ENCODE peak calls at places on chromosomes 13 and 19, in seven cellular contexts. Q is ascending aorta; F is adrenal gland; E is adipocyte; P is activated T-cell treated with anti-CD3 and anti-CD28 coated beads, Interleukin-2, amount 50 U/mL, for 72 hours; D is T-helper 9 cell; I is cardiac fibroblast. S is an unnamed sample.

GRCh38 chr19:40659566-40659965 is 30.9 kb downstream of the NUMBL start:
- DNase-seq in D (no peak), I (no peak), F (no peak), E (no peak), Q (no peak), P (no peak), S (no peak)

GRCh38 chr19:16226878-16227836 is 29.4 kb downstream of the AP1M1 start:
- DNase-seq in P (no peak), D (no peak), E (no peak), Q (no peak), F (no peak), I (no peak), S (no peak)

GRCh38 chr19:54209748-54210494 is 9.3 kb downstream of the RPS9 start:
- DNase-seq in F (peak; percentile 98), E (peak; percentile 97), I (peak; percentile 99), Q (peak; percentile 75), D (no peak), P (peak; percentile 37), S (no peak)

GRCh38 chr19:16373539-16373938 is 48.9 kb downstream of the KLF2 start:
- DNase-seq in I (peak; percentile 75), F (no peak), E (no peak), D (no peak), P (no peak), Q (no peak), S (no peak)

GRCh38 chr13:97855570-97855970 is 97.9 kb upstream of the IPO5 start:
- DNase-seq in E (peak; percentile 96), P (peak; percentile 17), I (peak; percentile 93), Q (no peak), D (no peak), F (peak; percentile 51), S (no peak)

GRCh38 chr19:11125994-11126685 is 29.4 kb downstream of the SPC24 start:
- DNase-seq in F (peak; percentile 93), I (peak; percentile 79), D (peak; percentile 80), Q (peak; percentile 53), P (peak; percentile 81), E (peak; percentile 90), S (peak; percentile 68)

GRCh38 chr13:110345701-110346100 is 38.6 kb downstream of the COL4A2 start:
- DNase-seq in I (no peak), F (no peak), E (no peak), D (no peak), P (no peak), Q (no peak), S (no peak)

GRCh38 chr13:94479559-94480095 is at the start of gene DCT:
- DNase-seq in P (no peak), Q (no peak), D (no peak), F (no peak), E (no peak), I (no peak), S (no peak)

GRCh38 chr13:99203601-99204579 is 3.2 kb downstream of the UBAC2 start:
- DNase-seq in D (no peak), E (no peak), I (no peak), P (no peak), Q (no peak), F (no peak), S (no peak)

GRCh38 chr19:18759435-18760426 is 31.4 kb downstream of the COMP start:
- DNase-seq in Q (no peak), E (no peak), D (no peak), I (no peak), P (no peak), F (no peak), S (no peak)

GRCh38 chr13:40064154-40064713 is 408.8 kb downstream of the COG6 start:
- DNase-seq in D (no peak), E (no peak), F (no peak), Q (no peak), I (no peak), P (no peak), S (no peak)

GRCh38 chr13:99312493-99312883 is 5.3 kb upstream of the GPR183 start:
- DNase-seq in D (no peak), Q (peak; percentile 44), P (peak; percentile 42), I (peak; percentile 86), F (peak; percentile 85), E (peak; percentile 96), S (no peak)

GRCh38 chr13:46552302-46552680 is 679 bp upstream of the LRCH1 start:
- DNase-seq in I (no peak), D (no peak), F (peak; percentile 27), Q (no peak), P (no peak), E (no peak), S (no peak)

GRCh38 chr13:48741377-48741776 is 87.6 kb downstream of the CYSLTR2 start:
- DNase-seq in P (no peak), Q (no peak), F (no peak), I (peak; percentile 50), D (no peak), E (peak; percentile 9), S (no peak)

GRCh38 chr19:8377598-8377997 is 12.6 kb upstream of the RAB11B start:
- DNase-seq in E (no peak), D (no peak), F (no peak), P (no peak), Q (no peak), I (no peak), S (no peak)

GRCh38 chr13:27338816-27339215 is 68.2 kb downstream of the RASL11A start:
- DNase-seq in I (peak; percentile 19), Q (no peak), D (no peak), P (no peak), F (no peak), E (peak; percentile 17), S (no peak)

GRCh38 chr13:48985751-48986150 is 10.0 kb downstream of the FNDC3A start:
- DNase-seq in E (no peak), Q (no peak), D (no peak), P (no peak), F (no peak), I (no peak), S (no peak)

GRCh38 chr19:34274284-34274826 is 20.0 kb downstream of the GARRE1 start:
- DNase-seq in F (no peak), I (no peak), E (no peak), D (no peak), P (no peak), Q (no peak), S (no peak)

GRCh38 chr13:96925869-96926628 is 68.2 kb downstream of the OXGR1 start:
- DNase-seq in F (no peak), D (no peak), P (no peak), I (no peak), Q (no peak), E (no peak), S (no peak)

GRCh38 chr19:8052464-8052859 is at the start of gene CCL25:
- DNase-seq in P (no peak), D (no peak), F (no peak), Q (no peak), I (no peak), E (no peak), S (no peak)

GRCh38 chr13:51559916-51560315 is 24.3 kb upstream of the WDFY2 start:
- DNase-seq in F (no peak), D (no peak), E (no peak), P (no peak), Q (no peak), I (no peak), S (no peak)

GRCh38 chr13:53105881-53106280 is 77.3 kb downstream of the OLFM4 start:
- DNase-seq in Q (no peak), P (no peak), E (no peak), F (no peak), D (no peak), I (no peak), S (no peak)

GRCh38 chr13:27622102-27622820 is 569 bp downstream of the POLR1D start:
- DNase-seq in F (peak; percentile 40), I (peak; percentile 24), Q (no peak), P (no peak), D (no peak), E (peak; percentile 51), S (no peak)

GRCh38 chr13:110445183-110445582 is 116.3 kb downstream of the RAB20 start:
- DNase-seq in P (no peak), E (no peak), D (no peak), I (no peak), F (no peak), Q (no peak), S (no peak)

GRCh38 chr19:7010722-7011593 is 10.3 kb downstream of the MBD3L2B start:
- DNase-seq in F (no peak), D (no peak), E (no peak), Q (no peak), P (peak; percentile 48), I (no peak), S (no peak)

GRCh38 chr19:17604372-17605025 is 49.0 kb downstream of the COLGALT1 start:
- DNase-seq in F (no peak), Q (no peak), I (no peak), D (no peak), P (no peak), E (no peak), S (no peak)

GRCh38 chr13:99656843-99657506 is 155.7 kb downstream of the TM9SF2 start:
- DNase-seq in E (no peak), I (no peak), F (no peak), D (no peak), P (peak; percentile 16), Q (no peak), S (no peak)

GRCh38 chr19:48512504-48513288 is 1.1 kb upstream of the LMTK3 start:
- DNase-seq in P (no peak), F (no peak), E (no peak), I (no peak), D (no peak), Q (no peak), S (no peak)

GRCh38 chr19:41646589-41647204 is 19.8 kb upstream of the CEACAM4 start:
- DNase-seq in E (peak; percentile 18), I (peak; percentile 3), Q (no peak), P (peak; percentile 69), D (peak; percentile 47), F (peak; percentile 35), S (peak; percentile 9)

GRCh38 chr13:29516012-29516411 is 79.5 kb downstream of the SLC7A1 start:
- DNase-seq in F (no peak), D (no peak), P (no peak), Q (no peak), I (peak; percentile 45), E (no peak), S (no peak)

GRCh38 chr13:100131863-100132574 is 43.1 kb downstream of the PCCA start:
- DNase-seq in F (no peak), D (no peak), E (peak; percentile 62), Q (no peak), I (peak; percentile 70), P (peak; percentile 48), S (no peak)

GRCh38 chr19:4089400-4089908 is 22.8 kb upstream of the ZBTB7A start:
- DNase-seq in E (no peak), Q (no peak), I (no peak), P (peak; percentile 67), D (peak; percentile 26), F (no peak), S (no peak)

GRCh38 chr13:46168341-46168740 is 13.6 kb downstream of the LCP1 start:
- DNase-seq in I (peak; percentile 14), P (peak; percentile 51), E (no peak), D (no peak), F (peak; percentile 44), Q (no peak), S (peak; percentile 22)

GRCh38 chr13:34458756-34459462 is 483.2 kb upstream of the NBEA start:
- DNase-seq in D (no peak), Q (no peak), E (peak; percentile 70), F (no peak), P (no peak), I (peak; percentile 21), S (no peak)

GRCh38 chr19:54325194-54325621 is 12.2 kb upstream of the LILRA5 start:
- DNase-seq in I (peak; percentile 48), Q (no peak), D (peak; percentile 42), P (peak; percentile 41), E (peak; percentile 38), F (peak; percentile 50), S (peak; percentile 26)

GRCh38 chr19:30434797-30435594 is 62.8 kb downstream of the ZNF536 start:
- DNase-seq in D (no peak), F (no peak), I (no peak), Q (no peak), P (no peak), E (no peak), S (no peak)

GRCh38 chr13:98575009-98575866 is 1.7 kb downstream of the STK24 start:
- DNase-seq in Q (no peak), F (no peak), P (no peak), E (peak; percentile 45), I (peak; percentile 26), D (no peak), S (no peak)

GRCh38 chr19:6494438-6495036 is 7.6 kb downstream of the TUBB4A start:
- DNase-seq in E (no peak), P (no peak), D (no peak), Q (no peak), I (no peak), F (no peak), S (no peak)

S was measured in effector CD8-positive, alpha-beta T cell.